ENCODE peak calls at places on chromosomes 1 and 21, in five cellular contexts. One of them, this sample, is unnamed. For H3K4me1 and H3K9me3, the result is how much of the 10 kb centered on the place peaks cover.

GRCh38 chr1:229203030-229203751 is 67.7 kb upstream of the RAB4A start:
- DNase-seq in PC-9: peak
- DNase-seq in A549: peak
- DNase-seq in mammary epithelial cell: peak
- DNase-seq in Karpas-422: peak
- DNase-seq in this sample: peak

GRCh38 chr21:17925900-17926299 is 106.7 kb upstream of the C21orf91 start:
- DNase-seq in PC-9: no peak
- DNase-seq in Karpas-422: peak
- DNase-seq in A549: no peak
- DNase-seq in mammary epithelial cell: no peak
- DNase-seq in this sample: no peak

GRCh38 chr1:101128851-101129250 is 103.3 kb upstream of the DPH5 start:
- DNase-seq in mammary epithelial cell: no peak
- DNase-seq in A549: no peak
- DNase-seq in Karpas-422: no peak
- DNase-seq in PC-9: no peak
- DNase-seq in this sample: no peak

GRCh38 chr1:13770769-13771168 is 70.8 kb downstream of the PRDM2 start:
- DNase-seq in mammary epithelial cell: no peak
- DNase-seq in A549: no peak
- DNase-seq in PC-9: no peak
- DNase-seq in Karpas-422: no peak
- DNase-seq in this sample: no peak

GRCh38 chr1:14242870-14243269 is 355.6 kb upstream of the KAZN start:
- DNase-seq in Karpas-422: peak
- DNase-seq in A549: no peak
- DNase-seq in mammary epithelial cell: no peak
- DNase-seq in PC-9: no peak
- DNase-seq in this sample: no peak

GRCh38 chr1:32208891-32209309 is at the start of gene DCDC2B:
- DNase-seq in Karpas-422: peak
- DNase-seq in mammary epithelial cell: peak
- DNase-seq in A549: no peak
- DNase-seq in PC-9: peak
- DNase-seq in this sample: no peak

GRCh38 chr1:53413175-53414001 is 45.8 kb upstream of the DMRTB1 start:
- DNase-seq in Karpas-422: no peak
- DNase-seq in PC-9: peak
- DNase-seq in A549: no peak
- DNase-seq in mammary epithelial cell: peak
- DNase-seq in this sample: no peak

GRCh38 chr1:54965624-54966340 is 14.6 kb upstream of the TMEM61 start:
- DNase-seq in PC-9: no peak
- DNase-seq in Karpas-422: peak
- DNase-seq in mammary epithelial cell: peak
- DNase-seq in A549: no peak
- DNase-seq in this sample: no peak

GRCh38 chr1:110087812-110088738 is 17.6 kb upstream of the ALX3 start:
- DNase-seq in A549: peak
- DNase-seq in mammary epithelial cell: peak
- DNase-seq in PC-9: peak
- DNase-seq in Karpas-422: peak
- DNase-seq in this sample: no peak

GRCh38 chr1:15803380-15803779 is 4.1 kb downstream of the UQCRHL start:
- DNase-seq in mammary epithelial cell: no peak
- DNase-seq in A549: no peak
- DNase-seq in Karpas-422: peak
- DNase-seq in PC-9: no peak
- DNase-seq in this sample: no peak

GRCh38 chr21:44878053-44878982 is 4.8 kb upstream of the PTTG1IP start:
- DNase-seq in mammary epithelial cell: no peak
- DNase-seq in PC-9: no peak
- DNase-seq in Karpas-422: peak
- DNase-seq in A549: no peak
- DNase-seq in this sample: no peak

GRCh38 chr21:44875341-44875740 is 1.9 kb upstream of the PTTG1IP start:
- DNase-seq in Karpas-422: no peak
- DNase-seq in mammary epithelial cell: peak
- DNase-seq in PC-9: no peak
- DNase-seq in A549: no peak
- DNase-seq in this sample: peak

GRCh38 chr21:44874240-44874496 is 678 bp upstream of the PTTG1IP start:
- DNase-seq in PC-9: no peak
- DNase-seq in mammary epithelial cell: no peak
- DNase-seq in A549: no peak
- DNase-seq in Karpas-422: peak
- DNase-seq in this sample: no peak

GRCh38 chr21:44874497-44875331 is 1.2 kb upstream of the PTTG1IP start:
- DNase-seq in A549: no peak
- DNase-seq in PC-9: no peak
- DNase-seq in Karpas-422: no peak
- DNase-seq in mammary epithelial cell: peak
- DNase-seq in this sample: peak

DNA sequence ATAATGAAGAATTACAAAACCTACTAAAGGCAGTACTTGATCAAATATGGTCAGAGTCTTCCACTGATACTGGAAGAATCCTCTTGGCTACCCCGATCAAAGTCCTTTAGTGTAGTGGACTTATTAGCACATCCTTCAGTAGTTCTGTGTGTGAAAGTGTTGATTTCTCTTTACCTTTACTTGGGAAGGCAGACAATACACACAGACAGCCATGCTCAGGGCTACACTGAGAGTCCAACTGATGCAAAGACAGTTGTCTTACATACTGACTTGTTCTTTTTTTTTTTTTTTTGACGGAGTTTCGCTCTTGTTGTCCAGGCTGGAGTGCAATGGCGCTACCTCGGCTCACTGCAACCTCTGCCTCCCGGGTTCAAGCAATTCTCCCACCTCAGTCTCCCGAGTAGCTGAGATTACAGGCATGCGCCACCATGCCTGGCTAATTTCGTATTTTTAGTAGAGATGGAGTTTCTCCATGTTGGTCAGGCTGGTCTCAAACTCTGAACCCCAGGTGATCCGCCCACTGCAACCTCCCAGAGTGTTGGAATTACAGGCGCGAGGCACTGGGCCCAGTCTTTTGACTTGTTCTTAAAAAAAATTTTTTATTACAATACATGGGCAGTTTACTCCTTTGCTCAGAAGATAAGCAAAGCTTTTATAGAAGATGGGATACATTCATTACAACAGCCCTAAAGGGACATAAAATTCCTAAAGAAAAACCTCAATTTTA is 3.5 kb upstream of the PTTG1IP start:
- DNase-seq in A549: no peak
- DNase-seq in PC-9: no peak
- DNase-seq in Karpas-422: peak
- DNase-seq in mammary epithelial cell: no peak
- DNase-seq in this sample: no peak
- H3K4me1 ChIP-seq in A549: under half
- H3K4me1 ChIP-seq in PC-9: half or more
- H3K4me1 ChIP-seq in Karpas-422: half or more
- H3K4me1 ChIP-seq in mammary epithelial cell: under half
- H3K4me1 ChIP-seq in this sample: under half

GRCh38 chr1:245489838-245490237 is 335.1 kb downstream of the KIF26B start:
- DNase-seq in Karpas-422: no peak
- DNase-seq in PC-9: no peak
- DNase-seq in A549: no peak
- DNase-seq in mammary epithelial cell: peak
- DNase-seq in this sample: no peak

GRCh38 chr1:245483247-245483646 is 328.5 kb downstream of the KIF26B start:
- DNase-seq in Karpas-422: no peak
- DNase-seq in A549: no peak
- DNase-seq in mammary epithelial cell: no peak
- DNase-seq in PC-9: no peak
- DNase-seq in this sample: no peak

GRCh38 chr1:245488346-245489110 is 333.7 kb downstream of the KIF26B start:
- DNase-seq in PC-9: no peak
- DNase-seq in mammary epithelial cell: no peak
- DNase-seq in Karpas-422: peak
- DNase-seq in A549: no peak
- DNase-seq in this sample: no peak

GRCh38 chr1:245484176-245484575 is 329.4 kb downstream of the KIF26B start:
- DNase-seq in mammary epithelial cell: no peak
- DNase-seq in A549: no peak
- DNase-seq in PC-9: no peak
- DNase-seq in Karpas-422: no peak
- DNase-seq in this sample: no peak

GRCh38 chr1:245485996-245486395 is 331.2 kb downstream of the KIF26B start:
- DNase-seq in Karpas-422: no peak
- DNase-seq in A549: no peak
- DNase-seq in mammary epithelial cell: no peak
- DNase-seq in PC-9: no peak
- DNase-seq in this sample: no peak
- H3K9me3 ChIP-seq in Karpas-422: under half
- H3K9me3 ChIP-seq in A549: under half
- H3K9me3 ChIP-seq in mammary epithelial cell: under half
- H3K9me3 ChIP-seq in PC-9: under half
- H3K9me3 ChIP-seq in this sample: under half

DNA sequence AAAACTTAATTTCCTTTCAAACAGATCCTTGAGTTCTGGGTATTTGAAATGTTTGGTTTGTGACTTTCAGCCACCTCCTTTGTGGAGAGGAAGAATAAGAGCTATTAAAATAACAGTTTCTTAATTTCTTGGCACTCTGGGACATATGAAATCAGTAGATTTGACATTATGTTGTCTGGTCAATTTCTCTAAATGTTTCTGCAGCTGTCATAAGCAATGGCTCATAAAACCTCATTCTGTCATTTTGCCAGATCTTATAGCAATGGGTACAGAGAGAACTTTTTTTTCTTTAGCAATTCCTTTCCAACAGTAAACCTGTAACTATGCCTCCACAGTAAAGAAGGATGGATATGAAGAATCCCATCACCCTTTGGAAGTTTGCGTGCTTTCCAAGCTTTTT is 52.6 kb downstream of the LAMC1 start:
- DNase-seq in PC-9: no peak
- DNase-seq in Karpas-422: no peak
- DNase-seq in A549: no peak
- DNase-seq in mammary epithelial cell: no peak
- DNase-seq in this sample: no peak
- H3K4me1 ChIP-seq in PC-9: under half
- H3K4me1 ChIP-seq in Karpas-422: under half
- H3K4me1 ChIP-seq in A549: half or more
- H3K4me1 ChIP-seq in mammary epithelial cell: under half
- H3K4me1 ChIP-seq in this sample: under half

DNA sequence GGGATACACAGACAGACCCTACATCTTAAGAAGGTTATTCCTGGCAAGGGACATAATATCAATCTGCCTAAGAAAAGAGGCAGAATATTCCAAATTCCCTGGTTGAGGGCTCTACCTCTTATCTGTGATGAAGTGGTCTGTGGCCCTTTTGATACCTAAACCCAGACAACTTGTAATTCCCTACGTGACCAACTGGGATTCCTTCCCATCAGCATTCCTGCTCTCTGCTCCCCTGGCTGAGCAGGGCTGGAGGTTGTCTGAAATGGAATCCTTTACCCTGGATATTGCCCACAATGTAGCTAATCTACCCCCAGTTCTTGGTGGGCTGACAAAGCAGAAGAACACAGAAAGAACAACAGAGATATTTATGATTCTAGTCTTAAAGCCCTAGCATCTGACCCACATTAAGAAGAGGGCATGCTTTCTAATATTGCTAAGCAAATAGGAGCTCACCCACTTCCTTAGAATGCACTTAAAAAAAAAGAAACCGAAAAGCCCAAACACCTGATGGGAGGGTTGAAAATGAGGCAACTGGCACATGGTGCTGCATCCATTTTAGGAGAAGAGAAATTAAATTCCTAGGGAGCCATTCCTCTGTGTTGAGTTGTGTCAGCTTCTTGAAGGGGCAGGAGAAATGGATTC is 36.8 kb downstream of the GADD45A start:
- DNase-seq in mammary epithelial cell: no peak
- DNase-seq in Karpas-422: no peak
- DNase-seq in PC-9: no peak
- DNase-seq in A549: no peak
- DNase-seq in this sample: no peak
- H3K9me3 ChIP-seq in mammary epithelial cell: under half
- H3K9me3 ChIP-seq in Karpas-422: under half
- H3K9me3 ChIP-seq in PC-9: under half
- H3K9me3 ChIP-seq in A549: under half
- H3K9me3 ChIP-seq in this sample: under half

GRCh38 chr1:19153169-19153568 is 56.9 kb downstream of the UBR4 start:
- DNase-seq in mammary epithelial cell: no peak
- DNase-seq in Karpas-422: no peak
- DNase-seq in A549: no peak
- DNase-seq in PC-9: no peak
- DNase-seq in this sample: no peak
- H3K4me1 ChIP-seq in mammary epithelial cell: under half
- H3K4me1 ChIP-seq in Karpas-422: under half
- H3K4me1 ChIP-seq in A549: under half
- H3K4me1 ChIP-seq in PC-9: under half
- H3K4me1 ChIP-seq in this sample: under half

This sample was measured in Caco-2.